ENCODE peak calls at places on chromosomes 7 and 10, in six cellular contexts. G, A, E, W, L and C are unnamed samples.

GRCh38 chr7:22074961-22075360 is 129.3 kb upstream of the CDCA7L start:
- DNase-seq in E (no peak), W (no peak), G (no peak), A (peak), L (no peak), C (no peak)

GRCh38 chr7:26156454-26157365 is 4.7 kb downstream of the NFE2L3 start:
- DNase-seq in W (no peak), G (peak), A (no peak), E (no peak), L (no peak), C (no peak)

GRCh38 chr7:119037941-119038340 is 813.4 kb downstream of the ANKRD7 start:
- DNase-seq in A (no peak), G (no peak), E (no peak), L (no peak), W (no peak), C (no peak)

GRCh38 chr10:58834093-58834674 is 321.5 kb downstream of the BICC1 start:
- DNase-seq in L (no peak), E (no peak), A (no peak), G (peak), W (no peak), C (no peak)

GRCh38 chr7:111259991-111260390 is 169.1 kb downstream of the LRRN3 start:
- DNase-seq in G (no peak), L (no peak), W (no peak), A (no peak), E (no peak), C (no peak)

GRCh38 chr7:127654404-127655392 is 2.7 kb downstream of the SND1 start:
- DNase-seq in L (no peak), G (peak), A (no peak), W (no peak), E (no peak), C (no peak)

GRCh38 chr7:101939136-101939695 is 121.8 kb downstream of the CUX1 start:
- DNase-seq in E (no peak), L (no peak), G (no peak), A (no peak), W (no peak), C (no peak)

GRCh38 chr7:34849163-34849960 is 187.9 kb downstream of the DPY19L1 start:
- DNase-seq in G (peak), W (no peak), A (no peak), E (no peak), L (no peak), C (no peak)

GRCh38 chr10:43254881-43255643 is 11.8 kb downstream of the RASGEF1A start:
- DNase-seq in L (no peak), A (no peak), E (no peak), G (no peak), W (peak), C (no peak)

GRCh38 chr7:220151-220841 is 27.9 kb downstream of the FAM20C start:
- DNase-seq in G (no peak), A (no peak), W (no peak), E (peak), L (no peak), C (no peak)

GRCh38 chr7:147774461-147774860 is 816.1 kb upstream of the C7orf33 start:
- DNase-seq in L (no peak), A (no peak), G (no peak), E (no peak), W (no peak), C (no peak)

GRCh38 chr7:44282601-44283171 is 42.7 kb downstream of the CAMK2B start:
- DNase-seq in A (no peak), L (no peak), W (no peak), E (no peak), G (no peak), C (no peak)

GRCh38 chr7:157295338-157295737 is 41.5 kb upstream of the DNAJB6 start:
- DNase-seq in G (no peak), E (no peak), A (no peak), L (no peak), W (no peak), C (no peak)